ENCODE peak calls at places on chromosomes 13 and 19, in eight cellular contexts. One of them, this sample, is unnamed.

GRCh38 chr19:4557186-4557970 is 2.1 kb downstream of the SEMA6B start:
- DNase-seq in H9: peak; percentile 78
- DNase-seq in thoracic aorta: no peak
- DNase-seq in cardiac muscle cell: no peak
- DNase-seq in Panc1: no peak
- DNase-seq in GM23248: no peak
- DNase-seq in CD4-positive, alpha-beta T cell: no peak
- DNase-seq in tibial nerve: no peak
- DNase-seq in this sample: no peak

GRCh38 chr19:6378036-6378435 is 2.3 kb upstream of the PSPN start:
- DNase-seq in H9: no peak
- DNase-seq in thoracic aorta: no peak
- DNase-seq in cardiac muscle cell: peak; percentile 47
- DNase-seq in Panc1: no peak
- DNase-seq in GM23248: peak; percentile 47
- DNase-seq in CD4-positive, alpha-beta T cell: no peak
- DNase-seq in tibial nerve: no peak
- DNase-seq in this sample: no peak

GRCh38 chr19:1911098-1911497 is 5.9 kb downstream of the ADAT3 start:
- DNase-seq in H9: no peak
- DNase-seq in thoracic aorta: no peak
- DNase-seq in cardiac muscle cell: no peak
- DNase-seq in Panc1: no peak
- DNase-seq in GM23248: no peak
- DNase-seq in CD4-positive, alpha-beta T cell: no peak
- DNase-seq in tibial nerve: no peak
- DNase-seq in this sample: no peak

GRCh38 chr19:41860419-41861097 is 503 bp downstream of the RPS19 start:
- DNase-seq in H9: no peak
- DNase-seq in thoracic aorta: no peak
- DNase-seq in cardiac muscle cell: peak; percentile 31
- DNase-seq in Panc1: no peak
- DNase-seq in GM23248: peak; percentile 56
- DNase-seq in CD4-positive, alpha-beta T cell: no peak
- DNase-seq in tibial nerve: no peak
- DNase-seq in this sample: no peak

GRCh38 chr13:30293995-30294394 is 13.4 kb downstream of the KATNAL1 start:
- DNase-seq in H9: no peak
- DNase-seq in thoracic aorta: no peak
- DNase-seq in cardiac muscle cell: no peak
- DNase-seq in Panc1: no peak
- DNase-seq in GM23248: no peak
- DNase-seq in CD4-positive, alpha-beta T cell: no peak
- DNase-seq in tibial nerve: no peak
- DNase-seq in this sample: no peak

GRCh38 chr19:49447485-49448431 is 3.9 kb downstream of the PIH1D1 start:
- DNase-seq in H9: peak; percentile 94
- DNase-seq in thoracic aorta: no peak
- DNase-seq in cardiac muscle cell: peak; percentile 42
- DNase-seq in Panc1: no peak
- DNase-seq in GM23248: no peak
- DNase-seq in CD4-positive, alpha-beta T cell: no peak
- DNase-seq in tibial nerve: no peak
- DNase-seq in this sample: no peak

GRCh38 chr19:40612831-40613668 is 11.9 kb downstream of the LTBP4 start:
- DNase-seq in H9: peak; percentile 87
- DNase-seq in thoracic aorta: no peak
- DNase-seq in cardiac muscle cell: peak; percentile 31
- DNase-seq in Panc1: no peak
- DNase-seq in GM23248: peak; percentile 61
- DNase-seq in CD4-positive, alpha-beta T cell: peak; percentile 62
- DNase-seq in tibial nerve: peak; percentile 57
- DNase-seq in this sample: no peak

GRCh38 chr19:57708641-57709354 is at the start of gene ZNF154:
- DNase-seq in H9: peak; percentile 91
- DNase-seq in thoracic aorta: no peak
- DNase-seq in cardiac muscle cell: peak; percentile 86
- DNase-seq in Panc1: no peak
- DNase-seq in GM23248: peak; percentile 88
- DNase-seq in CD4-positive, alpha-beta T cell: peak; percentile 29
- DNase-seq in tibial nerve: no peak
- DNase-seq in this sample: no peak

GRCh38 chr19:6216236-6216995 is 63.4 kb downstream of the MLLT1 start:
- DNase-seq in H9: no peak
- DNase-seq in thoracic aorta: no peak
- DNase-seq in cardiac muscle cell: no peak
- DNase-seq in Panc1: no peak
- DNase-seq in GM23248: no peak
- DNase-seq in CD4-positive, alpha-beta T cell: no peak
- DNase-seq in tibial nerve: no peak
- DNase-seq in this sample: no peak

GRCh38 chr13:48318714-48319457 is 15.3 kb downstream of the RB1 start:
- DNase-seq in H9: no peak
- DNase-seq in thoracic aorta: no peak
- DNase-seq in cardiac muscle cell: peak; percentile 20
- DNase-seq in Panc1: no peak
- DNase-seq in GM23248: peak; percentile 27
- DNase-seq in CD4-positive, alpha-beta T cell: no peak
- DNase-seq in tibial nerve: no peak
- DNase-seq in this sample: no peak

GRCh38 chr19:23343434-23344010 is 51.7 kb downstream of the ZNF91 start:
- DNase-seq in H9: no peak
- DNase-seq in thoracic aorta: no peak
- DNase-seq in cardiac muscle cell: no peak
- DNase-seq in Panc1: no peak
- DNase-seq in GM23248: no peak
- DNase-seq in CD4-positive, alpha-beta T cell: no peak
- DNase-seq in tibial nerve: no peak
- DNase-seq in this sample: peak; percentile 22

GRCh38 chr13:95267662-95268369 is 33.4 kb downstream of the ABCC4 start:
- DNase-seq in H9: no peak
- DNase-seq in thoracic aorta: no peak
- DNase-seq in cardiac muscle cell: peak; percentile 81
- DNase-seq in Panc1: no peak
- DNase-seq in GM23248: peak; percentile 68
- DNase-seq in CD4-positive, alpha-beta T cell: no peak
- DNase-seq in tibial nerve: no peak
- DNase-seq in this sample: no peak

GRCh38 chr13:44221657-44222056 is 152.0 kb upstream of the SERP2 start:
- DNase-seq in H9: no peak
- DNase-seq in thoracic aorta: no peak
- DNase-seq in cardiac muscle cell: no peak
- DNase-seq in Panc1: no peak
- DNase-seq in GM23248: no peak
- DNase-seq in CD4-positive, alpha-beta T cell: no peak
- DNase-seq in tibial nerve: no peak
- DNase-seq in this sample: no peak

GRCh38 chr19:38417544-38418506 is 8.2 kb downstream of the RASGRP4 start:
- DNase-seq in H9: peak; percentile 94
- DNase-seq in thoracic aorta: no peak
- DNase-seq in cardiac muscle cell: peak; percentile 43
- DNase-seq in Panc1: no peak
- DNase-seq in GM23248: peak; percentile 46
- DNase-seq in CD4-positive, alpha-beta T cell: peak; percentile 42
- DNase-seq in tibial nerve: no peak
- DNase-seq in this sample: no peak

GRCh38 chr13:34243396-34243795 is 425.4 kb downstream of the RFC3 start:
- DNase-seq in H9: no peak
- DNase-seq in thoracic aorta: no peak
- DNase-seq in cardiac muscle cell: no peak
- DNase-seq in Panc1: no peak
- DNase-seq in GM23248: no peak
- DNase-seq in CD4-positive, alpha-beta T cell: no peak
- DNase-seq in tibial nerve: no peak
- DNase-seq in this sample: no peak

GRCh38 chr13:55534306-55534705 is 1606.4 kb upstream of the PRR20A start:
- DNase-seq in H9: no peak
- DNase-seq in thoracic aorta: no peak
- DNase-seq in cardiac muscle cell: no peak
- DNase-seq in Panc1: no peak
- DNase-seq in GM23248: no peak
- DNase-seq in CD4-positive, alpha-beta T cell: no peak
- DNase-seq in tibial nerve: no peak
- DNase-seq in this sample: no peak

GRCh38 chr13:73603646-73604045 is 530.6 kb downstream of the KLF12 start:
- DNase-seq in H9: no peak
- DNase-seq in thoracic aorta: no peak
- DNase-seq in cardiac muscle cell: no peak
- DNase-seq in Panc1: no peak
- DNase-seq in GM23248: no peak
- DNase-seq in CD4-positive, alpha-beta T cell: no peak
- DNase-seq in tibial nerve: no peak
- DNase-seq in this sample: no peak

GRCh38 chr19:55695511-55696290 is 20.7 kb downstream of the EPN1 start:
- DNase-seq in H9: no peak
- DNase-seq in thoracic aorta: no peak
- DNase-seq in cardiac muscle cell: no peak
- DNase-seq in Panc1: no peak
- DNase-seq in GM23248: no peak
- DNase-seq in CD4-positive, alpha-beta T cell: no peak
- DNase-seq in tibial nerve: no peak
- DNase-seq in this sample: no peak

GRCh38 chr19:16002380-16002779 is 53.6 kb downstream of the OR10H4 start:
- DNase-seq in H9: no peak
- DNase-seq in thoracic aorta: no peak
- DNase-seq in cardiac muscle cell: peak; percentile 9
- DNase-seq in Panc1: no peak
- DNase-seq in GM23248: no peak
- DNase-seq in CD4-positive, alpha-beta T cell: no peak
- DNase-seq in tibial nerve: no peak
- DNase-seq in this sample: no peak

GRCh38 chr19:16000024-16000687 is 51.3 kb downstream of the OR10H4 start:
- DNase-seq in H9: no peak
- DNase-seq in thoracic aorta: no peak
- DNase-seq in cardiac muscle cell: no peak
- DNase-seq in Panc1: no peak
- DNase-seq in GM23248: no peak
- DNase-seq in CD4-positive, alpha-beta T cell: no peak
- DNase-seq in tibial nerve: no peak
- DNase-seq in this sample: no peak

GRCh38 chr19:15998166-15998565 is 49.4 kb downstream of the OR10H4 start:
- DNase-seq in H9: no peak
- DNase-seq in thoracic aorta: no peak
- DNase-seq in cardiac muscle cell: no peak
- DNase-seq in Panc1: no peak
- DNase-seq in GM23248: no peak
- DNase-seq in CD4-positive, alpha-beta T cell: no peak
- DNase-seq in tibial nerve: no peak
- DNase-seq in this sample: no peak

GRCh38 chr19:16002985-16003384 is 54.2 kb downstream of the OR10H4 start:
- DNase-seq in H9: no peak
- DNase-seq in thoracic aorta: no peak
- DNase-seq in cardiac muscle cell: no peak
- DNase-seq in Panc1: no peak
- DNase-seq in GM23248: no peak
- DNase-seq in CD4-positive, alpha-beta T cell: no peak
- DNase-seq in tibial nerve: no peak
- DNase-seq in this sample: no peak

DNA sequence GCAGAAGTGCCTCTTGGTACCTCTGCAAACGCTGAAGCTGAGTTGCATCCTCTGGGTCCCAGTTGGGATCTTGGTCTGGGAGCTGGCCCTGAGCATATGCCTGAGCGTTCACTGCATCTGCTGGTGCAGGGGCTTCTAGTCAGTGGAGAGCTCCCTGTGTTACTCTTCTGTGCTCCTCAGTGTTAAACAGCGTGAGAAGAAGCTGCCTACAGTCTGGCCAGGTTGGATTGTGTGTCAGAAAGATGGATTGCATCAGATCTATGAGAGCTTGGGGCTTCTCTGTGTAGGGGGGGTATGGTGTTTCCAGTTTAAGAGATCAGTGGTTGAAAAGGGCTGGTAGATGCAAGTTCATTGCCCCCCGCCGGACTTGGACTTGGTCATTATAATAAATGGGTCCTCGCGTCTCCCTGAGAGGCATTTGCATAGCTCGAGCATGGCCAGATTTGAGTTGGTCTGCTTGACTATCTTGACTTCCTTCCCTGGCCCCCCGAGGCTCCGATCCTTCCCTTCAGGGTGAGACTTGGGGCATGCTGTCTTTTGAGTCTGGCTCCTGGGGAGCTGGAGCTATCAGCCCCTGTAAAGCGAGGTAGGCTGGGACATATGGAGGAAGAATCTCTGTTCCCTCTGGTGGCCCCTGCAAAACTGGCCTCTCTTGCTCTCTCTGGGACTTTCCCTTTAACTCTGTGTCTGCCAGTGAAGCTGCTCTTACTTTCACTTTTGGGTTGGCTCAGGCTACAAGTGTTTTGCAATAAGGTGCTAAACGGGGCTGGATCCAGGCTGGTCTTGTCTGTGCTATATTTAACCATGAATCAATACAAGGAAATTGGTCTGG is 52.9 kb downstream of the OR10H4 start:
- DNase-seq in H9: no peak
- DNase-seq in thoracic aorta: no peak
- DNase-seq in cardiac muscle cell: peak; percentile 82
- DNase-seq in Panc1: no peak
- DNase-seq in GM23248: peak; percentile 71
- DNase-seq in CD4-positive, alpha-beta T cell: peak; percentile 21
- DNase-seq in tibial nerve: no peak
- DNase-seq in this sample: no peak
- H3K27ac ChIP-seq in H9: no peak overlapping the region
- H3K27ac ChIP-seq in thoracic aorta: peak overlapping the region; percentile 29
- H3K27ac ChIP-seq in cardiac muscle cell: no peak overlapping the region
- H3K27ac ChIP-seq in Panc1: no peak overlapping the region
- H3K27ac ChIP-seq in GM23248: no peak overlapping the region
- H3K27ac ChIP-seq in CD4-positive, alpha-beta T cell: no peak overlapping the region
- H3K27ac ChIP-seq in tibial nerve: no peak overlapping the region
- H3K27ac ChIP-seq in this sample: no peak overlapping the region

GRCh38 chr13:106569233-106570095 is 1.5 kb upstream of the ARGLU1 start:
- DNase-seq in H9: no peak
- DNase-seq in thoracic aorta: no peak
- DNase-seq in cardiac muscle cell: no peak
- DNase-seq in Panc1: no peak
- DNase-seq in GM23248: no peak
- DNase-seq in CD4-positive, alpha-beta T cell: no peak
- DNase-seq in tibial nerve: no peak
- DNase-seq in this sample: no peak
- H3K27ac ChIP-seq in H9: no peak overlapping the region
- H3K27ac ChIP-seq in thoracic aorta: no peak overlapping the region
- H3K27ac ChIP-seq in cardiac muscle cell: no peak overlapping the region
- H3K27ac ChIP-seq in Panc1: no peak overlapping the region
- H3K27ac ChIP-seq in GM23248: no peak overlapping the region
- H3K27ac ChIP-seq in CD4-positive, alpha-beta T cell: no peak overlapping the region
- H3K27ac ChIP-seq in tibial nerve: no peak overlapping the region
- H3K27ac ChIP-seq in this sample: peak overlapping the region; percentile 89

GRCh38 chr13:110431425-110431824 is 124.3 kb downstream of the COL4A2 start:
- DNase-seq in H9: no peak
- DNase-seq in thoracic aorta: no peak
- DNase-seq in cardiac muscle cell: no peak
- DNase-seq in Panc1: no peak
- DNase-seq in GM23248: no peak
- DNase-seq in CD4-positive, alpha-beta T cell: no peak
- DNase-seq in tibial nerve: no peak
- DNase-seq in this sample: no peak
- H3K27ac ChIP-seq in H9: no peak overlapping the region
- H3K27ac ChIP-seq in thoracic aorta: peak overlapping the region; percentile 82
- H3K27ac ChIP-seq in cardiac muscle cell: no peak overlapping the region
- H3K27ac ChIP-seq in Panc1: no peak overlapping the region
- H3K27ac ChIP-seq in GM23248: no peak overlapping the region
- H3K27ac ChIP-seq in CD4-positive, alpha-beta T cell: no peak overlapping the region
- H3K27ac ChIP-seq in tibial nerve: no peak overlapping the region
- H3K27ac ChIP-seq in this sample: peak overlapping the region; percentile 16

GRCh38 chr13:79435549-79435948 is 29.5 kb upstream of the RBM26 start:
- DNase-seq in H9: no peak
- DNase-seq in thoracic aorta: no peak
- DNase-seq in cardiac muscle cell: peak; percentile 49
- DNase-seq in Panc1: no peak
- DNase-seq in GM23248: peak; percentile 83
- DNase-seq in CD4-positive, alpha-beta T cell: no peak
- DNase-seq in tibial nerve: no peak
- DNase-seq in this sample: no peak
- H3K27ac ChIP-seq in H9: no peak overlapping the region
- H3K27ac ChIP-seq in thoracic aorta: no peak overlapping the region
- H3K27ac ChIP-seq in cardiac muscle cell: no peak overlapping the region
- H3K27ac ChIP-seq in Panc1: no peak overlapping the region
- H3K27ac ChIP-seq in GM23248: peak overlapping the region; percentile 72
- H3K27ac ChIP-seq in CD4-positive, alpha-beta T cell: no peak overlapping the region
- H3K27ac ChIP-seq in tibial nerve: no peak overlapping the region
- H3K27ac ChIP-seq in this sample: no peak overlapping the region

This sample was measured in epithelial cell of prostate.